ENCODE peak calls at places on chromosomes 16 and 17, in five cellular contexts. L is neural crest cell, F is breast epithelium, W is GF-D8, X is HT-29. M is an unnamed sample.
A peak's percentile ranks its signal among the peaks of the same experiment; 100 is the strongest.

GRCh38 chr16:51637744-51638100 is 486.7 kb upstream of the SALL1 start:
- DNase-seq in L (no peak), F (no peak), W (no peak), X (no peak), M (no peak)

GRCh38 chr16:88993006-88993787 is 16.2 kb upstream of the CBFA2T3 start:
- DNase-seq in L (no peak), F (no peak), W (peak; percentile 62), X (no peak), M (no peak)

GRCh38 chr17:62692159-62692651 is 64.7 kb downstream of the MRC2 start:
- DNase-seq in L (no peak), F (no peak), W (no peak), X (no peak), M (no peak)

GRCh38 chr17:4600563-4600962 is 16.2 kb downstream of the SMTNL2 start:
- DNase-seq in L (no peak), F (no peak), W (no peak), X (no peak), M (no peak)

GRCh38 chr17:32610027-32610650 is 123.3 kb downstream of the CDK5R1 start:
- DNase-seq in L (no peak), F (no peak), W (no peak), X (no peak), M (no peak)

GRCh38 chr17:65181237-65182061 is 44.3 kb downstream of the RGS9 start:
- DNase-seq in L (no peak), F (no peak), W (no peak), X (no peak), M (no peak)

GRCh38 chr17:41547378-41547841 is 19.3 kb upstream of the KRT19 start:
- DNase-seq in L (no peak), F (peak; percentile 55), W (no peak), X (no peak), M (no peak)

GRCh38 chr16:79372504-79373184 is 227.9 kb downstream of the MAF start:
- DNase-seq in L (no peak), F (no peak), W (no peak), X (no peak), M (peak; percentile 2)

GRCh38 chr17:82105882-82106696 is 8.1 kb upstream of the FASN start:
- DNase-seq in L (peak; percentile 51), F (peak; percentile 88), W (peak; percentile 75), X (peak; percentile 95), M (peak; percentile 28)

GRCh38 chr16:27220120-27220519 is 16.8 kb downstream of the KDM8 start:
- DNase-seq in L (no peak), F (no peak), W (no peak), X (no peak), M (no peak)

GRCh38 chr17:41777579-41778188 is 8.8 kb downstream of the JUP start:
- DNase-seq in L (no peak), F (peak; percentile 85), W (no peak), X (peak; percentile 79), M (no peak)

GRCh38 chr17:62963296-62963695 is 2.7 kb upstream of the TANC2 start:
- DNase-seq in L (no peak), F (no peak), W (no peak), X (no peak), M (no peak)

GRCh38 chr16:23433261-23433920 is 19.6 kb downstream of the COG7 start:
- DNase-seq in L (no peak), F (no peak), W (no peak), X (no peak), M (no peak)

GRCh38 chr17:45867702-45868101 is 23.0 kb downstream of the SPPL2C start:
- DNase-seq in L (no peak), F (no peak), W (no peak), X (no peak), M (no peak)

GRCh38 chr17:82238562-82239201 is 9.8 kb downstream of the SLC16A3 start:
- DNase-seq in L (no peak), F (peak; percentile 89), W (peak; percentile 87), X (peak; percentile 91), M (peak; percentile 44)

GRCh38 chr16:17015702-17016101 is 455.1 kb downstream of the XYLT1 start:
- DNase-seq in L (no peak), F (no peak), W (no peak), X (no peak), M (no peak)

GRCh38 chr17:13540546-13540945 is 61.2 kb downstream of the HS3ST3A1 start:
- DNase-seq in L (no peak), F (no peak), W (no peak), X (no peak), M (no peak)

GRCh38 chr17:59310263-59310920 is 21.1 kb upstream of the YPEL2 start:
- DNase-seq in L (no peak), F (no peak), W (no peak), X (no peak), M (no peak)

GRCh38 chr16:81831722-81832126 is 52.6 kb downstream of the PLCG2 start:
- DNase-seq in L (no peak), F (peak; percentile 36), W (peak; percentile 93), X (no peak), M (no peak)

GRCh38 chr16:82368041-82368440 is 198.0 kb upstream of the MPHOSPH6 start:
- DNase-seq in L (no peak), F (no peak), W (no peak), X (peak; percentile 55), M (no peak)

GRCh38 chr17:57033296-57033695 is 51.8 kb upstream of the AKAP1 start:
- DNase-seq in L (no peak), F (no peak), W (no peak), X (peak; percentile 75), M (no peak)

GRCh38 chr16:72787519-72788268 is 260.2 kb downstream of the ZFHX3 start:
- DNase-seq in L (peak; percentile 52), F (peak; percentile 62), W (peak; percentile 67), X (no peak), M (peak; percentile 49)

GRCh38 chr17:63588797-63589196 is 11.9 kb upstream of the TACO1 start:
- DNase-seq in L (no peak), F (no peak), W (no peak), X (no peak), M (no peak)

GRCh38 chr17:33113281-33114010 is 121.8 kb downstream of the SPACA3 start:
- DNase-seq in L (no peak), F (no peak), W (no peak), X (no peak), M (no peak)

GRCh38 chr16:53022374-53022773 is 30.3 kb downstream of the CHD9NB start:
- DNase-seq in L (peak; percentile 47), F (no peak), W (no peak), X (peak; percentile 69), M (peak; percentile 48)

GRCh38 chr17:77419095-77419494 is 278.3 kb downstream of the SEC14L1 start:
- DNase-seq in L (no peak), F (no peak), W (no peak), X (no peak), M (no peak)

GRCh38 chr17:51144266-51145022 is 8.9 kb upstream of the NME1 start:
- DNase-seq in L (no peak), F (no peak), W (no peak), X (no peak), M (peak; percentile 38)

GRCh38 chr17:56595831-56596740 is 2.6 kb downstream of the NOG start:
- DNase-seq in L (peak; percentile 30), F (no peak), W (no peak), X (no peak), M (no peak)

GRCh38 chr16:27781195-27781524 is 231.2 kb downstream of the KATNIP start:
- DNase-seq in L (no peak), F (no peak), W (no peak), X (no peak), M (no peak)

GRCh38 chr16:68401871-68402747 is 46.2 kb downstream of the SMPD3 start:
- DNase-seq in L (no peak), F (no peak), W (no peak), X (no peak), M (no peak)

GRCh38 chr17:81032641-81033422 is 2.1 kb upstream of the BAIAP2 start:
- DNase-seq in L (no peak), F (no peak), W (no peak), X (no peak), M (no peak)

GRCh38 chr16:64409762-64410161 is 712.1 kb downstream of the CDH11 start:
- DNase-seq in L (no peak), F (no peak), W (no peak), X (no peak), M (no peak)

GRCh38 chr16:85908444-85908843 is 9.5 kb downstream of the IRF8 start:
- DNase-seq in L (no peak), F (no peak), W (no peak), X (no peak), M (no peak)

M was measured in NCI-H2227 treated with DMSO at 0.1 percent for 48 hours.